ENCODE peak calls at places on chromosomes 16 and 17, in four cellular contexts. R is endothelial cell, C is foreskin keratinocyte, Q is fibroblast of mammary gland. G is an unnamed sample.

GRCh38 chr16:67429053-67429798 is 1.7 kb upstream of the HSD11B2 start:
- DNase-seq in R (no peak), C (no peak), Q (no peak), G (no peak)

GRCh38 chr17:17842111-17842876 is 5.5 kb upstream of the SREBF1 start:
- DNase-seq in R (no peak), C (no peak), Q (no peak), G (no peak)

GRCh38 chr16:50674831-50675230 is 6.3 kb downstream of the SNX20 start:
- DNase-seq in R (no peak), C (peak; percentile 41), Q (no peak), G (no peak)

GRCh38 chr16:69404275-69404805 is 18.5 kb upstream of the TERF2 start:
- DNase-seq in R (no peak), C (peak; percentile 85), Q (no peak), G (peak; percentile 66)

GRCh38 chr16:11349599-11350276 is 4.5 kb downstream of the RMI2 start:
- DNase-seq in R (no peak), C (peak; percentile 68), Q (peak; percentile 86), G (no peak)

GRCh38 chr17:66313995-66314659 is 11.7 kb downstream of the PRKCA start:
- DNase-seq in R (no peak), C (no peak), Q (no peak), G (no peak)

GRCh38 chr16:27332105-27332504 is 18.3 kb downstream of the IL4R start:
- DNase-seq in R (peak; percentile 23), C (no peak), Q (no peak), G (no peak)

GRCh38 chr16:50467943-50468748 is 80.0 kb upstream of the NKD1 start:
- DNase-seq in R (peak; percentile 23), C (no peak), Q (no peak), G (no peak)

GRCh38 chr17:71966459-71967313 is 154.1 kb upstream of the SOX9 start:
- DNase-seq in R (no peak), C (no peak), Q (no peak), G (no peak)

GRCh38 chr17:61337247-61337812 is 62.3 kb upstream of the TBX2 start:
- DNase-seq in R (no peak), C (no peak), Q (peak; percentile 58), G (no peak)

GRCh38 chr17:8698142-8699050 is 46.2 kb downstream of the CCDC42 start:
- DNase-seq in R (peak; percentile 24), C (no peak), Q (peak; percentile 74), G (no peak)

GRCh38 chr16:58426095-58426494 is 33.8 kb downstream of the GINS3 start:
- DNase-seq in R (no peak), C (no peak), Q (no peak), G (no peak)

GRCh38 chr16:69553332-69553731 is 12.4 kb upstream of the NFAT5 start:
- DNase-seq in R (no peak), C (no peak), Q (no peak), G (no peak)

GRCh38 chr17:58153046-58153445 is 4.9 kb downstream of the OR4D1 start:
- DNase-seq in R (no peak), C (no peak), Q (no peak), G (no peak)

GRCh38 chr17:45413498-45413923 is 19.2 kb downstream of the ARHGAP27 start:
- DNase-seq in R (no peak), C (no peak), Q (no peak), G (no peak)

GRCh38 chr17:10297691-10298090 is 75.1 kb downstream of the MYH13 start:
- DNase-seq in R (no peak), C (no peak), Q (no peak), G (no peak)

GRCh38 chr17:4955091-4955490 is 4.2 kb downstream of the ENO3 start:
- DNase-seq in R (no peak), C (no peak), Q (no peak), G (no peak)

GRCh38 chr17:19284005-19284959 is 47.1 kb downstream of the EPN2 start:
- DNase-seq in R (no peak), C (no peak), Q (no peak), G (no peak)

GRCh38 chr17:36824678-36825091 is 112.6 kb upstream of the LHX1 start:
- DNase-seq in R (no peak), C (peak; percentile 61), Q (peak; percentile 25), G (peak; percentile 2)

GRCh38 chr17:83125515-83126274 is 46.3 kb downstream of the METRNL start:
- DNase-seq in R (no peak), C (peak; percentile 22), Q (peak; percentile 29), G (no peak)

GRCh38 chr17:17134952-17135340 is 71.2 kb downstream of the PLD6 start:
- DNase-seq in R (no peak), C (no peak), Q (no peak), G (no peak)

GRCh38 chr17:68085751-68086445 is 50.4 kb downstream of the KPNA2 start:
- DNase-seq in R (no peak), C (no peak), Q (no peak), G (no peak)

GRCh38 chr17:77419547-77420475 is 279.0 kb downstream of the SEC14L1 start:
- DNase-seq in R (peak; percentile 63), C (no peak), Q (peak; percentile 41), G (no peak)

GRCh38 chr16:14586637-14587036 is 43.4 kb downstream of the PARN start:
- DNase-seq in R (no peak), C (no peak), Q (no peak), G (no peak)

GRCh38 chr17:835263-835662 is 53.1 kb downstream of the MRM3 start:
- DNase-seq in R (no peak), C (no peak), Q (peak; percentile 99), G (peak; percentile 89)

GRCh38 chr16:69048328-69049120 is 56.9 kb upstream of the HAS3 start:
- DNase-seq in R (no peak), C (no peak), Q (no peak), G (peak; percentile 44)

GRCh38 chr16:83992624-83993023 is 24.6 kb downstream of the NECAB2 start:
- DNase-seq in R (no peak), C (peak; percentile 25), Q (peak; percentile 88), G (peak; percentile 83)

GRCh38 chr17:81491193-81491592 is 21.4 kb downstream of the ACTG1 start:
- DNase-seq in R (no peak), C (no peak), Q (no peak), G (no peak)

GRCh38 chr17:27518750-27519521 is 62.7 kb downstream of the KSR1 start:
- DNase-seq in R (no peak), C (peak; percentile 29), Q (no peak), G (no peak)

GRCh38 chr16:58032710-58033293 is 7.2 kb downstream of the MMP15 start:
- DNase-seq in R (no peak), C (no peak), Q (no peak), G (no peak)

GRCh38 chr17:81705518-81706231 is 2.5 kb downstream of the MRPL12 start:
- DNase-seq in R (no peak), C (no peak), Q (no peak), G (no peak)

GRCh38 chr17:28714281-28714680 is 2.6 kb upstream of the PROCA1 start:
- DNase-seq in R (no peak), C (no peak), Q (no peak), G (no peak)
- TF ChIP-seq CTCF in R (no peak), C (peak; percentile 17), Q (no peak), G (no peak)

DNA sequence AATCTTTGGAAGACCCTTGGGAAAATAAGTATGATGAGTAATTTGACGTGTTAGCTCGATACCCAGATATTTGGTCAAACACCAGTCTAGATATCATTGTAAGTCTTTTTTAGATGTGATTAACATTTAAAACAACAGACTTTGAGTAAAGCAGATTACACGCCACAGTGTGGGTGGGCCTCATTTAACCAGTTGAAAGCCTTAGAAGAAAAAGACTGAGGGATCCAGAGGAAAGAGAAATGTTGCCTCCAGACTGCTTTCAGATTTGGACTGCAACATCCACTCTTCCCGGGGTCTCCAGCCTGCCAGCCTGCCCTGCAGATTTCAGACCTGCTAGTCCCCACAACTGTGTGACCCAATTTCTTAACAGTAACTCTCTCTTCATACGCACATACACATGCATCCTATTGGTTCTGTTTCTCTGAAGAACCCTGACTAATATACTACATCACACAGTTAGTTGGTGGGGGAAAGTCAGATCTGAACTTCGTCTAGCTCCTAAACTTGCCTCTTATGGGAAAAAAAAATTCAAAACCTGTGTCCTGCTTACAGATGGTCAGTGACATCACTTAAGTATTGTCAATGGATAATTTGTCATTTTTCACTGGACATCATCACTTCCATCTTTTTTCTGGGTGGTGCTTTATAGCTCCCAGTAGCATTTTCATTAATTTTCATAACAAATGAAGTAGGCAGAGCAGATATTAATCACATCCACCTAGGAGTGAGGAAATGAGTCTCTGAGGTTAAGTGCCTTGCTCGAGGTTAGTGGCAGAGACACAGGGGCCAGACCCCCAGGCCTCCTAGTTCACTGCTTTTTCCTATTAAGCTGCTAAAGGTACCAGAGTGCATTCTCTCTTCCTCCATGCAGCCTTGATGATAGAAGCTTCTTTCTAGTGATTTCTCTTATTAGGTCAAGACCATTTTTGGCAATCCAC is 107.7 kb upstream of the TOB1 start:
- DNase-seq in R (no peak), C (no peak), Q (no peak), G (no peak)
- TF ChIP-seq CTCF in R (no peak), C (no peak), Q (no peak), G (no peak)

GRCh38 chr16:47204736-47205499 is 61.2 kb upstream of the NETO2 start:
- DNase-seq in R (no peak), C (no peak), Q (no peak), G (no peak)
- TF ChIP-seq CTCF in R (no peak), C (peak; percentile 35), Q (no peak), G (no peak)

GRCh38 chr17:59167571-59168001 is 12.0 kb downstream of the PRR11 start:
- DNase-seq in R (no peak), C (peak; percentile 68), Q (peak; percentile 30), G (no peak)

GRCh38 chr17:59160203-59161025 is 4.9 kb downstream of the PRR11 start:
- DNase-seq in R (no peak), C (no peak), Q (no peak), G (no peak)

GRCh38 chr17:59161477-59161876 is 5.9 kb downstream of the PRR11 start:
- DNase-seq in R (no peak), C (no peak), Q (no peak), G (no peak)

GRCh38 chr17:59165933-59166342 is 10.4 kb downstream of the PRR11 start:
- DNase-seq in R (peak; percentile 60), C (no peak), Q (peak; percentile 42), G (no peak)
- TF ChIP-seq CTCF in R (peak; percentile 77), C (peak; percentile 67), Q (peak; percentile 68), G (peak; percentile 80)

DNA sequence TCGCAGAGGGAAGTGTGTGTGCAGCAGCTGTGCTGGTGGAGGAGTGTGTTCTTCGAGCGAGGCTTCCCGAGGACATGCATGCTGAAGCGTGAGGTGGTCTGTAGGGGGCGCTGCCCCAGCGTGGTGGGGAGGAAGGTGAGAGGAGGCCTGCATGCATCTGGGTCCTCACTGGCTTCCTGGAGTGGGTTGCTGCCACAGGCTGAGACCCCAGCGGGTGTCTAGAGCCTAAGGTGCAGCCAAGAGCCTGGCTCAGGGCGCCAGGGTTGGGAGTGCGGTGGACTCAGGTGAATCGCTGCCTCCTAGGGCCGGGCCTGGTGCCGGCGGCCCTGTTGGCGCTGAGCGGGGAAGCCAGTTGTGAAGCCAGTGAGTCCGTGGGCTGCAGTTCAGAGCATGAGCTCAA is 7.5 kb upstream of the HSD3B7 start:
- DNase-seq in R (peak; percentile 66), C (no peak), Q (peak; percentile 31), G (no peak)
- TF ChIP-seq CTCF in R (peak; percentile 65), C (peak; percentile 50), Q (peak; percentile 42), G (peak; percentile 54)